ENCODE peak calls at places on chromosomes 7 and 10, in five cellular contexts. M, Q, P, Y and V are unnamed samples.

GRCh38 chr7:44693641-44694313 is 54.9 kb upstream of the ZMIZ2 start:
- DNase-seq in Y (no peak), Q (no peak), P (no peak), M (no peak), V (peak)

GRCh38 chr10:129963076-129963830 is 821 bp downstream of the EBF3 start:
- DNase-seq in Y (no peak), M (peak), P (no peak), Q (no peak), V (peak)

GRCh38 chr10:73956476-73957338 is 41.2 kb upstream of the VCL start:
- DNase-seq in M (peak), P (no peak), Y (no peak), Q (no peak), V (no peak)

GRCh38 chr7:27199820-27200760 is at the start of gene HOXA13:
- DNase-seq in P (no peak), Y (no peak), M (peak), Q (no peak), V (peak)

GRCh38 chr10:10642741-10643280 is 374.9 kb upstream of the CELF2 start:
- DNase-seq in P (no peak), Y (peak), M (no peak), Q (no peak), V (peak)

GRCh38 chr10:51257511-51258248 is 183.4 kb downstream of the PRKG1 start:
- DNase-seq in Q (no peak), P (no peak), M (no peak), Y (no peak), V (peak)

GRCh38 chr7:157423886-157424565 is 87.2 kb downstream of the DNAJB6 start:
- DNase-seq in M (no peak), Q (no peak), Y (no peak), P (no peak), V (no peak)

GRCh38 chr10:94066411-94066810 is 72.7 kb downstream of the PLCE1 start:
- DNase-seq in Q (no peak), Y (no peak), P (no peak), M (peak), V (peak)

GRCh38 chr7:78203042-78203720 is 404.6 kb downstream of the PHTF2 start:
- DNase-seq in M (no peak), Q (no peak), P (no peak), Y (no peak), V (peak)

GRCh38 chr7:516606-517456 is 2.8 kb downstream of the PDGFA start:
- DNase-seq in M (peak), Q (no peak), P (no peak), Y (peak), V (peak)

GRCh38 chr10:80669485-80669884 is 131.8 kb downstream of the SH2D4B start:
- DNase-seq in Y (no peak), M (no peak), Q (no peak), P (no peak), V (no peak)

GRCh38 chr10:15775513-15775912 is 55.8 kb upstream of the ITGA8 start:
- DNase-seq in Q (no peak), M (no peak), P (no peak), Y (no peak), V (peak)

GRCh38 chr7:113100091-113100723 is 13.6 kb upstream of the GPR85 start:
- DNase-seq in P (no peak), Q (no peak), Y (peak), M (peak), V (peak)

GRCh38 chr10:3783721-3784432 is 1.1 kb downstream of the KLF6 start:
- DNase-seq in M (peak), Q (no peak), Y (peak), P (no peak), V (no peak)

GRCh38 chr10:45308707-45309106 is 6.7 kb downstream of the OR13A1 start:
- DNase-seq in M (no peak), Y (no peak), P (no peak), Q (no peak), V (no peak)

GRCh38 chr10:116101616-116102015 is 171.4 kb downstream of the GFRA1 start:
- DNase-seq in Y (no peak), Q (no peak), P (no peak), M (no peak), V (no peak)

GRCh38 chr10:117373848-117374505 is 1.3 kb downstream of the PDZD8 start:
- DNase-seq in Q (no peak), M (peak), Y (peak), P (peak), V (peak)

GRCh38 chr7:154345093-154345492 is 292.9 kb downstream of the DPP6 start:
- DNase-seq in Y (no peak), Q (no peak), M (no peak), P (no peak), V (no peak)

GRCh38 chr10:122954731-122955050 is 664 bp upstream of the C10orf88 start:
- DNase-seq in M (no peak), P (no peak), Q (no peak), Y (peak), V (no peak)

GRCh38 chr10:96638120-96638519 is 51.3 kb upstream of the TM9SF3 start:
- DNase-seq in Q (no peak), P (no peak), Y (no peak), M (no peak), V (no peak)

GRCh38 chr7:47782792-47783191 is 165.5 kb downstream of the PKD1L1 start:
- DNase-seq in P (no peak), M (no peak), Y (no peak), Q (no peak), V (no peak)